ENCODE peak calls at places on chromosomes 6 and 20, in four cellular contexts. F, W, P and Q are unnamed samples.

GRCh38 chr20:24501764-24502163 is 32.3 kb downstream of the SYNDIG1 start:
- DNase-seq in F (no peak), P (no peak), W (no peak), Q (no peak)

GRCh38 chr6:33014841-33015634 is 5.6 kb upstream of the HLA-DOA start:
- DNase-seq in F (no peak), P (peak; percentile 37), W (no peak), Q (no peak)

GRCh38 chr6:70725817-70726413 is 58.2 kb downstream of the SMAP1 start:
- DNase-seq in W (no peak), P (no peak), F (no peak), Q (no peak)

GRCh38 chr6:121794630-121795029 is 359.2 kb downstream of the GJA1 start:
- DNase-seq in W (no peak), P (no peak), F (no peak), Q (no peak)

GRCh38 chr6:121770943-121771342 is 335.5 kb downstream of the GJA1 start:
- DNase-seq in F (no peak), P (no peak), W (no peak), Q (no peak)

GRCh38 chr20:4041748-4042411 is 26.5 kb upstream of the RNF24 start:
- DNase-seq in P (peak; percentile 90), W (peak; percentile 38), F (peak; percentile 83), Q (peak; percentile 91)

GRCh38 chr6:149716584-149716983 is 1.3 kb downstream of the LATS1 start:
- DNase-seq in W (no peak), P (no peak), F (no peak), Q (no peak)

GRCh38 chr20:31720486-31721407 is 1.9 kb downstream of the BCL2L1 start:
- DNase-seq in P (peak; percentile 60), F (no peak), W (no peak), Q (no peak)

GRCh38 chr6:109454483-109455160 is 950 bp downstream of the MICAL1 start:
- DNase-seq in P (peak; percentile 76), W (no peak), F (peak; percentile 76), Q (peak; percentile 69)

GRCh38 chr6:109455161-109455501 is 441 bp downstream of the MICAL1 start:
- DNase-seq in P (peak; percentile 63), W (no peak), F (no peak), Q (peak; percentile 77)

GRCh38 chr6:109456283-109456583 is 661 bp upstream of the MICAL1 start:
- DNase-seq in F (no peak), P (no peak), W (no peak), Q (no peak)

GRCh38 chr6:109456710-109457595 is 1.4 kb upstream of the MICAL1 start:
- DNase-seq in P (peak; percentile 73), F (peak; percentile 69), W (no peak), Q (peak; percentile 65)

GRCh38 chr6:109455502-109456282 is at the start of gene MICAL1:
- DNase-seq in P (peak; percentile 90), W (peak; percentile 54), F (peak; percentile 91), Q (peak; percentile 93)
- H3K4me1 ChIP-seq in P (peaks cover 37% of the 10 kb centered on the region), W (peaks cover 13% of the 10 kb centered on the region), F (peaks cover 53% of the 10 kb centered on the region), Q (peaks cover 31% of the 10 kb centered on the region)

GRCh38 chr6:4021133-4021861 is 57.6 kb downstream of the FAM217A start:
- DNase-seq in F (peak; percentile 98), W (peak; percentile 88), P (peak; percentile 96), Q (peak; percentile 97)

GRCh38 chr6:4017847-4018193 is 61.1 kb downstream of the FAM217A start:
- DNase-seq in P (no peak), W (no peak), F (no peak), Q (no peak)

GRCh38 chr6:4017058-4017457 is 61.9 kb downstream of the FAM217A start:
- DNase-seq in W (no peak), P (no peak), F (no peak), Q (no peak)

GRCh38 chr6:4020822-4021132 is 58.2 kb downstream of the FAM217A start:
- DNase-seq in P (no peak), F (no peak), W (no peak), Q (no peak)

DNA sequence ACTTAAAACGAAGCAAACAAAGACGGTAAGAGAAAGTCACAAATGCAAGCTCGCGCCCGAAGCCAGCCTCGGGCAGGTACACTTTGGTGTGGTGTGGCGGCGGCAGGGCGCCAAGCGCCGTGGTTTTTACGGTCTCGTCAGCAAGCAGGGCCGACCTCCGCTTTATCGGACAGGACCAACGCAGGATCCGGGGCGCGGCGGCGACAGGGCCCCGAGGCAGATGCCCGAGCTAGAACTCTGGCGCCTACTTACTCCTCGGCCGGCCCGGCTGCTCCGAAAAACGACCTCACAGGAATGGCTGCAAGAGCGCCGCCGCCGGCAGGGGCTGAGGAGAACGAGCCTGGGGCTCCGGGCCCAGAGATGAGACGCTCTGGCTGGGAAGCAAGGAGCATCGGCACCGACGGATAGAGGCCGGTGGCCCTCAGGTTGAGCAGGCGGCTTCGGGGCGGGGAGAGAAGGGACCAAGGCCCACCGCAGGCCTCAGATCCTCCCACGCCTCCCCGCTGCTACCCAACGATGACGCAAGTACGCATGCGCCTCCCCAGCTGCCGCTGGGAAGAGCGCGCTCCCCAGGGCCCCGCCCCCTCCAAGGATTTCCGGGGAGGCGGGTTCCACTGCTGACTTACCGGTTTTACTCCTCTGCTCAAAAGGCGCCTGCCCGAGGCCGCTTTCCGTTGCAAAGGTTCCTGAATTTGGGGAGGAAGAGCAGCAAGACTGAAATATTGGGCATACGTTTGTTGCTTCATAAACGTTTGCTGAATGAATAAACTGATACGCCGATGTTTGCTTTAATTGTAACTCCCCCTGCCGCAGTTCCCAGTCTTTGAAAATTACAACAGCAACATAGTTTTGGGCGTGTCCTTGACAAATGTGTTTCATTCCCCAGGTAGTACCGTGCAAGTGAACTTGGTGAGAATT is 60.5 kb downstream of the FAM217A start:
- DNase-seq in F (peak; percentile 97), W (peak; percentile 84), P (peak; percentile 96), Q (peak; percentile 97)
- TF ChIP-seq CTCF in F (peak; percentile 29), W (peak; percentile 79), P (peak; percentile 30), Q (no peak)

GRCh38 chr6:43869792-43870659 is 100.0 kb downstream of the VEGFA start:
- DNase-seq in F (peak; percentile 14), P (no peak), W (no peak), Q (no peak)

GRCh38 chr6:43867246-43867645 is 97.2 kb downstream of the VEGFA start:
- DNase-seq in W (no peak), P (no peak), F (peak; percentile 10), Q (no peak)

GRCh38 chr6:43868467-43868866 is 98.5 kb downstream of the VEGFA start:
- DNase-seq in P (no peak), W (no peak), F (no peak), Q (no peak)

GRCh38 chr6:43870660-43871061 is 100.7 kb downstream of the VEGFA start:
- DNase-seq in W (no peak), P (no peak), F (no peak), Q (no peak)

GRCh38 chr6:43869091-43869710 is 99.2 kb downstream of the VEGFA start:
- DNase-seq in P (no peak), F (peak; percentile 34), W (no peak), Q (no peak)
- H3K4me1 ChIP-seq in P (no peaks in the 10 kb centered on the region), F (peaks cover 14% of the 10 kb centered on the region), W (no peaks in the 10 kb centered on the region), Q (no peaks in the 10 kb centered on the region)

GRCh38 chr6:42963855-42964605 is 3.5 kb downstream of the GNMT start:
- DNase-seq in P (peak; percentile 27), F (no peak), W (no peak), Q (no peak)
- TF ChIP-seq CTCF in P (no peak), F (no peak), W (no peak), Q (no peak)